ENCODE peak calls at places on chromosomes 11 and 22, in nine cellular contexts. E is K562; B is spleen; A is mucosa of descending colon; L is ovary; R is CD8-positive, alpha-beta T cell; U is effector memory CD4-positive, alpha-beta T cell; K is mammary epithelial cell; Z is cardiac muscle cell. W is an unnamed sample. For H3K9me3 and H3K36me3, the result is how much of the 10 kb centered on the place peaks cover.

GRCh38 chr11:58006940-58007339 is 16.7 kb upstream of the OR9Q1 start:
- DNase-seq in E (no peak), R (no peak), K (peak), A (no peak), L (no peak), U (no peak), B (no peak), Z (no peak), W (peak)

GRCh38 chr22:38080847-38081635 is 2.9 kb downstream of the SLC16A8 start:
- DNase-seq in L (peak), B (peak), U (no peak), K (no peak), R (no peak), A (peak), Z (peak), E (no peak), W (no peak)

GRCh38 chr11:10309163-10310093 is 4.6 kb downstream of the ADM start:
- DNase-seq in R (no peak), E (peak), A (peak), K (peak), B (peak), Z (no peak), L (peak), U (no peak), W (peak)

GRCh38 chr11:78099671-78100070 is 20.0 kb upstream of the NDUFC2 start:
- DNase-seq in L (no peak), K (no peak), Z (no peak), U (no peak), B (no peak), A (no peak), R (no peak), E (no peak), W (no peak)

GRCh38 chr22:24137595-24137994 is 43.7 kb upstream of the SUSD2 start:
- DNase-seq in R (no peak), U (no peak), A (no peak), K (no peak), E (no peak), L (no peak), Z (no peak), B (no peak), W (peak)

GRCh38 chr22:31093090-31093850 is 12.2 kb downstream of the SMTN start:
- DNase-seq in R (no peak), Z (peak), B (no peak), E (no peak), U (no peak), A (no peak), L (peak), K (no peak), W (no peak)

GRCh38 chr22:22210375-22210774 is 34.2 kb upstream of the VPREB1 start:
- DNase-seq in Z (no peak), A (no peak), R (no peak), E (no peak), L (no peak), B (no peak), K (peak), U (no peak), W (peak)

GRCh38 chr11:63937713-63938480 is 905 bp upstream of the NAA40 start:
- DNase-seq in K (no peak), B (peak), L (no peak), Z (no peak), U (no peak), E (peak), A (peak), R (no peak), W (no peak)

GRCh38 chr11:88590366-88590765 is 252.8 kb upstream of the CTSC start:
- DNase-seq in A (no peak), E (no peak), R (no peak), B (no peak), U (no peak), L (no peak), K (no peak), Z (no peak), W (no peak)

GRCh38 chr22:24950272-24950902 is 2.1 kb upstream of the KIAA1671 start:
- DNase-seq in B (no peak), Z (peak), K (peak), U (no peak), L (no peak), E (no peak), A (no peak), R (no peak), W (peak)

GRCh38 chr22:37050913-37051628 is 471 bp upstream of the KCTD17 start:
- DNase-seq in B (no peak), A (no peak), U (no peak), L (no peak), Z (no peak), E (no peak), K (no peak), R (no peak), W (no peak)
- H3K4me3 ChIP-seq in B (peak), A (peak), U (no peak), L (peak), Z (peak), E (no peak), K (no peak), R (peak), W (peak)

GRCh38 chr11:100404907-100405306 is 282.2 kb upstream of the ARHGAP42 start:
- DNase-seq in U (no peak), R (no peak), Z (no peak), B (peak), A (no peak), L (no peak), K (no peak), E (no peak), W (no peak)

GRCh38 chr11:100403817-100404216 is 283.3 kb upstream of the ARHGAP42 start:
- DNase-seq in L (no peak), A (no peak), R (no peak), E (no peak), B (no peak), U (no peak), K (no peak), Z (peak), W (peak)
- H3K9me3 ChIP-seq in L (under half), A (under half), R (under half), E (under half), B (under half), U (under half), K (under half), Z (under half), W (under half)

DNA sequence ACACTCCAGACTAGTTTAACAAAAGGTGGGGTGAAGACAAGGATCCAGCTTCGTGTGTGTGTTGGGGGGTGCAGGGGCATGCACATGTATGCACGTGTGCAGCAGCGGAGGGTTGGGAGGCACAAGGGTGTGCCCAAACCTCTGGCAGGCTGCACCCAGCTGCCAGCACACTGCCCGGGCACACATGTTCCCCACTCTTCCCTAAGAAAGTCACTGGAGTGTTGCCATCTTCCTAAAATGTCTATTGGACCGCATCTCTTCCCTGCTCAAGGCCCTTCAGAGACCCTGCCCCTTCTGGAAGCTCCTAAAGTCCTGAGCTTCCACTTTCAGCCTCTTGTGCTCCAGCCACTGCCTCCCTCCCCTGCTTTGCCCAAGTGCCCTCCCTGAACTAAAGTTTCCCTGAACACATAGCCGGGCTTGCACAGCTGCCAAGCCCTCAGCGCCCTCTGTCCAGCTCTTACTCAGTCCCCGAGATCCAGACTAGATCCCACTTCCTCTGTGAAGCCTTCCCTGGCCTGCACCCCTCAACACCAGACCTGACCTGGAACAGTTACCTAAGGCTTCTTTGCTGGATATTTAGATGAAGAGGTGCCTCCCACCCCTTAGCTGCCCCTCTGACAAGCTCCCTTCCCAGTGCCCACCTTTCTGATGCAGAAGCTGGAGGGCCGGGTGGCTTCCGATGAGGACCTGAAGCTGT is 6.0 kb downstream of the CFL1 start:
- DNase-seq in U (no peak), L (no peak), K (no peak), A (no peak), R (no peak), B (no peak), Z (no peak), E (peak), W (no peak)
- H3K36me3 ChIP-seq in U (half or more), L (under half), K (under half), A (under half), R (under half), B (half or more), Z (under half), E (half or more), W (half or more)

GRCh38 chr11:116772443-116773202 is at the start of gene BUD13:
- DNase-seq in R (peak), B (peak), L (peak), Z (peak), U (peak), K (peak), A (peak), E (peak), W (peak)
- H3K4me3 ChIP-seq in R (peak), B (peak), L (peak), Z (peak), U (peak), K (peak), A (peak), E (peak), W (peak)

GRCh38 chr22:47918936-47919505 is 1156.6 kb downstream of the TBC1D22A start:
- DNase-seq in K (no peak), U (no peak), B (no peak), L (no peak), R (no peak), A (no peak), E (no peak), Z (no peak), W (no peak)

GRCh38 chr22:47921906-47922305 is 1159.5 kb downstream of the TBC1D22A start:
- DNase-seq in R (no peak), L (no peak), B (no peak), Z (no peak), U (no peak), A (no peak), E (no peak), K (no peak), W (no peak)

GRCh38 chr22:47920380-47920959 is 1158.0 kb downstream of the TBC1D22A start:
- DNase-seq in U (no peak), E (no peak), R (no peak), L (no peak), K (no peak), A (no peak), Z (no peak), B (no peak), W (no peak)

GRCh38 chr22:47919893-47920292 is 1157.4 kb downstream of the TBC1D22A start:
- DNase-seq in A (no peak), U (no peak), B (no peak), R (no peak), E (no peak), K (no peak), Z (no peak), L (no peak), W (no peak)

GRCh38 chr22:47923011-47923427 is 1160.6 kb downstream of the TBC1D22A start:
- DNase-seq in A (no peak), B (no peak), R (no peak), U (no peak), E (no peak), Z (no peak), K (no peak), L (no peak), W (no peak)
- H3K9me3 ChIP-seq in A (under half), B (under half), R (under half), U (under half), E (under half), Z (under half), K (under half), L (under half), W (under half)

GRCh38 chr22:46706060-46706459 is 32.0 kb downstream of the CERK start:
- DNase-seq in A (no peak), Z (no peak), E (no peak), U (no peak), R (no peak), L (no peak), B (no peak), K (no peak), W (no peak)
- H3K36me3 ChIP-seq in A (under half), Z (under half), E (under half), U (half or more), R (half or more), L (under half), B (half or more), K (under half), W (under half)

GRCh38 chr22:46147471-46148267 is 2.7 kb upstream of the PPARA start:
- DNase-seq in B (no peak), U (no peak), L (peak), Z (no peak), A (no peak), R (no peak), K (peak), E (no peak), W (no peak)
- H3K4me3 ChIP-seq in B (no peak), U (no peak), L (no peak), Z (no peak), A (no peak), R (no peak), K (no peak), E (no peak), W (no peak)

GRCh38 chr11:106186630-106187029 is 109.2 kb downstream of the AASDHPPT start:
- DNase-seq in A (no peak), U (no peak), E (no peak), L (no peak), B (no peak), K (no peak), R (no peak), Z (peak), W (no peak)
- H3K9me3 ChIP-seq in A (under half), U (under half), E (under half), L (under half), B (under half), K (under half), R (under half), Z (under half), W (under half)

GRCh38 chr22:33898121-33898520 is 22.2 kb downstream of the LARGE1 start:
- DNase-seq in B (no peak), U (no peak), A (no peak), K (no peak), Z (no peak), R (no peak), L (no peak), E (no peak), W (no peak)
- H3K36me3 ChIP-seq in B (under half), U (under half), A (under half), K (under half), Z (under half), R (under half), L (under half), E (under half), W (under half)